ENCODE peak calls at places on chromosomes 1 and 21, in seven cellular contexts. K is MM.1S, D is OCI-LY7, P is astrocyte, U is Caco-2, X is tibial artery, N is cardiac muscle cell. F is an unnamed sample.

GRCh38 chr1:178374016-178374415 is 122.7 kb downstream of the CLEC20A start:
- DNase-seq in K (no peak), D (no peak), P (peak), U (no peak), X (no peak), N (no peak), F (no peak)

GRCh38 chr1:55717111-55717510 is 501.9 kb upstream of the USP24 start:
- DNase-seq in K (no peak), D (no peak), P (peak), U (no peak), X (no peak), N (no peak), F (no peak)

GRCh38 chr1:107637101-107637500 is 327.9 kb downstream of the VAV3 start:
- DNase-seq in K (no peak), D (no peak), P (peak), U (no peak), X (no peak), N (no peak), F (no peak)

GRCh38 chr1:27931184-27931583 is 3.6 kb upstream of the SMPDL3B start:
- DNase-seq in K (no peak), D (no peak), P (no peak), U (no peak), X (no peak), N (no peak), F (no peak)

GRCh38 chr1:192575499-192576189 is at the start of gene RGS1:
- DNase-seq in K (peak), D (peak), P (no peak), U (no peak), X (peak), N (no peak), F (peak)

GRCh38 chr1:160346953-160347352 is 3.8 kb downstream of the NCSTN start:
- DNase-seq in K (no peak), D (peak), P (no peak), U (no peak), X (peak), N (no peak), F (peak)

GRCh38 chr21:46604975-46605758 is at the start of gene S100B:
- DNase-seq in K (no peak), D (no peak), P (no peak), U (no peak), X (no peak), N (no peak), F (no peak)

GRCh38 chr1:213171711-213172110 is 120.7 kb downstream of the RPS6KC1 start:
- DNase-seq in K (peak), D (no peak), P (peak), U (no peak), X (no peak), N (no peak), F (no peak)

GRCh38 chr1:172745014-172745413 is 86.1 kb downstream of the FASLG start:
- DNase-seq in K (peak), D (peak), P (peak), U (peak), X (no peak), N (peak), F (peak)
- TF ChIP-seq CTCF in K (peak), D (peak), P (peak), U (peak), X (peak), N (peak), F (peak)

DNA sequence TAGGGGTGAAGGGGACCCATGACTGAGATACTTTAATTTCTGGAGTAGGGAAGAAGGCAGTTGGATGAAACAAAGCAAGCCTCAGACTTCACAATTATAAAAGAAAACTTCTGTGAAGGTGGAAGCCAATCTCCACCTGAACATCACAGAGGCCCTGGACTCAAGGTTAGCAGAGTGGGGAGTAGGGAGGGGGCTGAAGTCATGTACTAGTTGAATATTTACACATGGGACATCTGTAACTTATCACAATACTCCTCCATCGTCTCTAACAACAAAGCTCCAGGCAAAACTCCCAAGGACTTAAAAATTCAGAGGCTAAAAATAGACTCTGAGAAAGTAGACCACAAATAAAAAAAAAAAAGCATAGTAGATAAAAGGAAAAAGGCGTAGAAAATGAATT is 326.4 kb upstream of the PKN2 start:
- DNase-seq in K (no peak), D (no peak), P (no peak), U (no peak), X (no peak), N (no peak), F (no peak)
- H3K4me3 ChIP-seq in K (no peak), D (no peak), P (no peak), U (no peak), X (no peak), N (no peak), F (no peak)

GRCh38 chr1:39130297-39130696 is 74.2 kb upstream of the MACF1 start:
- DNase-seq in K (no peak), D (no peak), P (peak), U (no peak), X (no peak), N (peak), F (no peak)

GRCh38 chr1:39133340-39133684 is 71.2 kb upstream of the MACF1 start:
- DNase-seq in K (no peak), D (no peak), P (no peak), U (no peak), X (no peak), N (no peak), F (no peak)

GRCh38 chr1:39134768-39135333 is 69.6 kb upstream of the MACF1 start:
- DNase-seq in K (peak), D (no peak), P (no peak), U (no peak), X (no peak), N (no peak), F (no peak)

GRCh38 chr1:39131940-39132339 is 72.6 kb upstream of the MACF1 start:
- DNase-seq in K (no peak), D (no peak), P (no peak), U (no peak), X (no peak), N (no peak), F (no peak)

GRCh38 chr1:39132505-39133339 is 71.8 kb upstream of the MACF1 start:
- DNase-seq in K (no peak), D (no peak), P (no peak), U (peak), X (peak), N (peak), F (no peak)
- TF ChIP-seq CTCF in K (no peak), D (no peak), P (peak), U (peak), X (peak), N (peak), F (no peak)

DNA sequence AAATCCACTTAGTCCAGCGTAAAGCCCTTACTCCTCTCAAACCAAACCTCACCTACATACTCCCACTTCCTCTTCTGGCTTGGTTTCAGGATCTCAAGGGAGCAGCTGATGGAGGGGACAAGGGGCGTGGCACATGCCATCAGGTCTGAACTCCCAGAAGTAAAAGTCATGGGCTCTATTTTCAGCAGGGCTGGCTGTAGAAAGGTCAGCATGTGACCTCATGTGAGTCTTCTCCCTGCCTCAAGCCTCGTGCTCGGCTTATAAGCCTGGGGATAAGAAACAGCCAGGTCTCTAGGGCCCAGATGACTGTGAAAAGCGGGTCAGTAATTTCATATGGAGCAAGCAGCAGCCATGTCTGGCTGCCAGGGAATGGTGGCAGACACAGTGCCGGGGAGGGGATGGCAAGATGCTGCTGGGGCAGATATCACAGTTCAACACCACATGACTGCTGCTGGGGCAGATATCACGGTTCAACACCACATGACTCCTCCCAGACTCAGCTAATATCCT is 227.9 kb downstream of the KCNH1 start:
- DNase-seq in K (no peak), D (no peak), P (no peak), U (no peak), X (no peak), N (no peak), F (peak)
- H3K4me3 ChIP-seq in K (no peak), D (no peak), P (no peak), U (no peak), X (no peak), N (no peak), F (no peak)

F was measured in GM12865.